ENCODE peak calls at places on chromosomes 13 and 19, in eight cellular contexts. One of them, this sample, is unnamed.

GRCh38 chr19:38843175-38843758 is 6.5 kb downstream of the HNRNPL start:
- DNase-seq in choroid plexus epithelial cell: no peak
- DNase-seq in RWPE2: no peak
- DNase-seq in heart right ventricle: no peak
- DNase-seq in IMR-90: no peak
- DNase-seq in GM12865: no peak
- DNase-seq in AG10803: no peak
- DNase-seq in WTC11: no peak
- DNase-seq in this sample: no peak

GRCh38 chr19:17762505-17763229 is 11.4 kb downstream of the FCHO1 start:
- DNase-seq in choroid plexus epithelial cell: peak; percentile 91
- DNase-seq in RWPE2: no peak
- DNase-seq in heart right ventricle: no peak
- DNase-seq in IMR-90: peak; percentile 62
- DNase-seq in GM12865: peak; percentile 64
- DNase-seq in AG10803: peak; percentile 35
- DNase-seq in WTC11: peak; percentile 91
- DNase-seq in this sample: no peak

GRCh38 chr13:113297370-113297871 is 382 bp downstream of the LAMP1 start:
- DNase-seq in choroid plexus epithelial cell: peak; percentile 37
- DNase-seq in RWPE2: no peak
- DNase-seq in heart right ventricle: no peak
- DNase-seq in IMR-90: no peak
- DNase-seq in GM12865: peak; percentile 79
- DNase-seq in AG10803: peak; percentile 14
- DNase-seq in WTC11: no peak
- DNase-seq in this sample: no peak

GRCh38 chr13:84651288-84651687 is 769.0 kb upstream of the SLITRK1 start:
- DNase-seq in choroid plexus epithelial cell: peak; percentile 95
- DNase-seq in RWPE2: peak; percentile 38
- DNase-seq in heart right ventricle: no peak
- DNase-seq in IMR-90: peak; percentile 85
- DNase-seq in GM12865: no peak
- DNase-seq in AG10803: peak; percentile 47
- DNase-seq in WTC11: no peak
- DNase-seq in this sample: peak; percentile 63

GRCh38 chr19:56671613-56671994 is at the start of gene ZNF835:
- DNase-seq in choroid plexus epithelial cell: peak; percentile 38
- DNase-seq in RWPE2: no peak
- DNase-seq in heart right ventricle: peak; percentile 99
- DNase-seq in IMR-90: no peak
- DNase-seq in GM12865: peak; percentile 59
- DNase-seq in AG10803: no peak
- DNase-seq in WTC11: no peak
- DNase-seq in this sample: no peak

GRCh38 chr19:46032597-46033025 is 8.2 kb downstream of the IGFL4 start:
- DNase-seq in choroid plexus epithelial cell: no peak
- DNase-seq in RWPE2: no peak
- DNase-seq in heart right ventricle: no peak
- DNase-seq in IMR-90: no peak
- DNase-seq in GM12865: no peak
- DNase-seq in AG10803: no peak
- DNase-seq in WTC11: no peak
- DNase-seq in this sample: no peak

GRCh38 chr13:101144808-101145419 is 271.4 kb downstream of the NALCN start:
- DNase-seq in choroid plexus epithelial cell: peak; percentile 78
- DNase-seq in RWPE2: no peak
- DNase-seq in heart right ventricle: no peak
- DNase-seq in IMR-90: peak; percentile 71
- DNase-seq in GM12865: peak; percentile 67
- DNase-seq in AG10803: peak; percentile 62
- DNase-seq in WTC11: no peak
- DNase-seq in this sample: no peak

GRCh38 chr13:111216166-111216960 is 101.3 kb downstream of the ARHGEF7 start:
- DNase-seq in choroid plexus epithelial cell: peak; percentile 47
- DNase-seq in RWPE2: no peak
- DNase-seq in heart right ventricle: no peak
- DNase-seq in IMR-90: peak; percentile 27
- DNase-seq in GM12865: peak; percentile 44
- DNase-seq in AG10803: no peak
- DNase-seq in WTC11: peak; percentile 65
- DNase-seq in this sample: no peak

GRCh38 chr13:46202188-46202795 is 9.4 kb upstream of the LRRC63 start:
- DNase-seq in choroid plexus epithelial cell: no peak
- DNase-seq in RWPE2: no peak
- DNase-seq in heart right ventricle: no peak
- DNase-seq in IMR-90: no peak
- DNase-seq in GM12865: peak; percentile 22
- DNase-seq in AG10803: no peak
- DNase-seq in WTC11: no peak
- DNase-seq in this sample: no peak

GRCh38 chr19:47225746-47226425 is 5.1 kb downstream of the BBC3 start:
- DNase-seq in choroid plexus epithelial cell: peak; percentile 90
- DNase-seq in RWPE2: no peak
- DNase-seq in heart right ventricle: peak; percentile 91
- DNase-seq in IMR-90: peak; percentile 84
- DNase-seq in GM12865: peak; percentile 94
- DNase-seq in AG10803: peak; percentile 87
- DNase-seq in WTC11: peak; percentile 84
- DNase-seq in this sample: no peak

GRCh38 chr19:46416077-46416709 is 2.8 kb upstream of the CCDC8 start:
- DNase-seq in choroid plexus epithelial cell: peak; percentile 93
- DNase-seq in RWPE2: peak; percentile 80
- DNase-seq in heart right ventricle: peak; percentile 91
- DNase-seq in IMR-90: peak; percentile 75
- DNase-seq in GM12865: no peak
- DNase-seq in AG10803: peak; percentile 76
- DNase-seq in WTC11: peak; percentile 97
- DNase-seq in this sample: peak; percentile 59

GRCh38 chr19:54257116-54257480 is at the start of gene LILRB5:
- DNase-seq in choroid plexus epithelial cell: no peak
- DNase-seq in RWPE2: no peak
- DNase-seq in heart right ventricle: no peak
- DNase-seq in IMR-90: no peak
- DNase-seq in GM12865: no peak
- DNase-seq in AG10803: no peak
- DNase-seq in WTC11: no peak
- DNase-seq in this sample: no peak

GRCh38 chr13:110497003-110497402 is 64.5 kb downstream of the RAB20 start:
- DNase-seq in choroid plexus epithelial cell: no peak
- DNase-seq in RWPE2: no peak
- DNase-seq in heart right ventricle: no peak
- DNase-seq in IMR-90: no peak
- DNase-seq in GM12865: no peak
- DNase-seq in AG10803: no peak
- DNase-seq in WTC11: no peak
- DNase-seq in this sample: no peak

GRCh38 chr19:955803-956746 is 28.1 kb upstream of the WDR18 start:
- DNase-seq in choroid plexus epithelial cell: no peak
- DNase-seq in RWPE2: peak; percentile 53
- DNase-seq in heart right ventricle: no peak
- DNase-seq in IMR-90: no peak
- DNase-seq in GM12865: no peak
- DNase-seq in AG10803: no peak
- DNase-seq in WTC11: peak; percentile 25
- DNase-seq in this sample: no peak

GRCh38 chr13:51105046-51105445 is 6.0 kb downstream of the C13orf42 start:
- DNase-seq in choroid plexus epithelial cell: no peak
- DNase-seq in RWPE2: no peak
- DNase-seq in heart right ventricle: no peak
- DNase-seq in IMR-90: no peak
- DNase-seq in GM12865: no peak
- DNase-seq in AG10803: no peak
- DNase-seq in WTC11: no peak
- DNase-seq in this sample: no peak

GRCh38 chr13:18949489-18949761 is 232.2 kb downstream of the TUBA3C start:
- DNase-seq in choroid plexus epithelial cell: no peak
- DNase-seq in RWPE2: no peak
- DNase-seq in heart right ventricle: no peak
- DNase-seq in IMR-90: no peak
- DNase-seq in GM12865: no peak
- DNase-seq in AG10803: no peak
- DNase-seq in WTC11: no peak
- DNase-seq in this sample: no peak

GRCh38 chr13:100958859-100959258 is 284.3 kb upstream of the TMTC4 start:
- DNase-seq in choroid plexus epithelial cell: no peak
- DNase-seq in RWPE2: no peak
- DNase-seq in heart right ventricle: no peak
- DNase-seq in IMR-90: no peak
- DNase-seq in GM12865: no peak
- DNase-seq in AG10803: no peak
- DNase-seq in WTC11: no peak
- DNase-seq in this sample: no peak

GRCh38 chr19:5028229-5028886 is 59.4 kb downstream of the KDM4B start:
- DNase-seq in choroid plexus epithelial cell: no peak
- DNase-seq in RWPE2: no peak
- DNase-seq in heart right ventricle: no peak
- DNase-seq in IMR-90: no peak
- DNase-seq in GM12865: no peak
- DNase-seq in AG10803: no peak
- DNase-seq in WTC11: no peak
- DNase-seq in this sample: no peak

GRCh38 chr19:29873024-29873800 is 61.4 kb downstream of the CCNE1 start:
- DNase-seq in choroid plexus epithelial cell: peak; percentile 26
- DNase-seq in RWPE2: no peak
- DNase-seq in heart right ventricle: peak; percentile 60
- DNase-seq in IMR-90: no peak
- DNase-seq in GM12865: peak; percentile 68
- DNase-seq in AG10803: peak; percentile 20
- DNase-seq in WTC11: peak; percentile 85
- DNase-seq in this sample: no peak

GRCh38 chr19:50664204-50664603 is 15.0 kb downstream of the C19orf81 start:
- DNase-seq in choroid plexus epithelial cell: no peak
- DNase-seq in RWPE2: no peak
- DNase-seq in heart right ventricle: no peak
- DNase-seq in IMR-90: no peak
- DNase-seq in GM12865: no peak
- DNase-seq in AG10803: no peak
- DNase-seq in WTC11: no peak
- DNase-seq in this sample: no peak

GRCh38 chr19:50662442-50663279 is 13.4 kb downstream of the C19orf81 start:
- DNase-seq in choroid plexus epithelial cell: no peak
- DNase-seq in RWPE2: no peak
- DNase-seq in heart right ventricle: no peak
- DNase-seq in IMR-90: no peak
- DNase-seq in GM12865: no peak
- DNase-seq in AG10803: no peak
- DNase-seq in WTC11: no peak
- DNase-seq in this sample: no peak

GRCh38 chr19:50661087-50661486 is 11.8 kb downstream of the C19orf81 start:
- DNase-seq in choroid plexus epithelial cell: no peak
- DNase-seq in RWPE2: no peak
- DNase-seq in heart right ventricle: no peak
- DNase-seq in IMR-90: no peak
- DNase-seq in GM12865: no peak
- DNase-seq in AG10803: no peak
- DNase-seq in WTC11: no peak
- DNase-seq in this sample: no peak

GRCh38 chr19:50661675-50662441 is 12.6 kb downstream of the C19orf81 start:
- DNase-seq in choroid plexus epithelial cell: no peak
- DNase-seq in RWPE2: no peak
- DNase-seq in heart right ventricle: no peak
- DNase-seq in IMR-90: no peak
- DNase-seq in GM12865: no peak
- DNase-seq in AG10803: no peak
- DNase-seq in WTC11: no peak
- DNase-seq in this sample: no peak

DNA sequence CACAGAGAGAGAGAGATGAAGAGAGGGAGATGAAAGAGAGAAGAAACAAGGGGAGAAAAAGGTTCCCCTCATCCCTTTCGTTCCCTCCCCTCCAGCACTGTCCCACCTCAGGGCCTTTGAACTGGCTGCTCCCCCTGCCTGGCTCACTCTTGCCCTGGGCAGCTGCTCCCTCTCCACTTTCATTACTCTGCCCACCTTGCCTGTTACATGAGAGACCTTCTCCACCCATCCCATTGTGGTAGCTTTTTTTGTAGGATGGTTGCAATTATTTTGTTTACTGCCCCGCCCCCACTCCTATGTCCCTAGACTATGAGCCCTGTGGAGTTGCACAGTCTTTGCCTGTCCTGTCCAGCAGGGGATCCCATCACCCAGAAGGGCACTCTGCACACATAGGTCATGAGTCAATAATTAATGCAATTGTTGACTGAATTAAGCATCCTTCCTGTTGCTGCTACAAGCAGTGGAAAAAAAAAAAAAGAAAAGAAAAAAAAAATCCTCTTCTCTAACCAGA is 14.1 kb downstream of the C19orf81 start:
- DNase-seq in choroid plexus epithelial cell: no peak
- DNase-seq in RWPE2: no peak
- DNase-seq in heart right ventricle: no peak
- DNase-seq in IMR-90: no peak
- DNase-seq in GM12865: no peak
- DNase-seq in AG10803: no peak
- DNase-seq in WTC11: no peak
- DNase-seq in this sample: no peak
- TF ChIP-seq CTCF in choroid plexus epithelial cell: no peak
- TF ChIP-seq CTCF in RWPE2: no peak
- TF ChIP-seq CTCF in heart right ventricle: no peak
- TF ChIP-seq CTCF in IMR-90: peak; percentile 17
- TF ChIP-seq CTCF in GM12865: no peak
- TF ChIP-seq CTCF in AG10803: peak; percentile 24
- TF ChIP-seq CTCF in WTC11: no peak
- TF ChIP-seq CTCF in this sample: peak; percentile 19

GRCh38 chr13:31236211-31236786 is 36.5 kb downstream of the B3GLCT start:
- DNase-seq in choroid plexus epithelial cell: peak; percentile 78
- DNase-seq in RWPE2: no peak
- DNase-seq in heart right ventricle: no peak
- DNase-seq in IMR-90: peak; percentile 54
- DNase-seq in GM12865: peak; percentile 35
- DNase-seq in AG10803: peak; percentile 69
- DNase-seq in WTC11: no peak
- DNase-seq in this sample: no peak

GRCh38 chr13:31234729-31235128 is 35.0 kb downstream of the B3GLCT start:
- DNase-seq in choroid plexus epithelial cell: peak; percentile 41
- DNase-seq in RWPE2: no peak
- DNase-seq in heart right ventricle: no peak
- DNase-seq in IMR-90: no peak
- DNase-seq in GM12865: peak; percentile 41
- DNase-seq in AG10803: no peak
- DNase-seq in WTC11: no peak
- DNase-seq in this sample: no peak
- TF ChIP-seq CTCF in choroid plexus epithelial cell: peak; percentile 62
- TF ChIP-seq CTCF in RWPE2: no peak
- TF ChIP-seq CTCF in heart right ventricle: no peak
- TF ChIP-seq CTCF in IMR-90: peak; percentile 29
- TF ChIP-seq CTCF in GM12865: peak; percentile 34
- TF ChIP-seq CTCF in AG10803: peak; percentile 44
- TF ChIP-seq CTCF in WTC11: no peak
- TF ChIP-seq CTCF in this sample: peak; percentile 43

GRCh38 chr13:71590654-71591148 is 276.3 kb downstream of the DACH1 start:
- DNase-seq in choroid plexus epithelial cell: no peak
- DNase-seq in RWPE2: no peak
- DNase-seq in heart right ventricle: no peak
- DNase-seq in IMR-90: no peak
- DNase-seq in GM12865: no peak
- DNase-seq in AG10803: no peak
- DNase-seq in WTC11: peak; percentile 31
- DNase-seq in this sample: no peak
- TF ChIP-seq CTCF in choroid plexus epithelial cell: no peak
- TF ChIP-seq CTCF in RWPE2: no peak
- TF ChIP-seq CTCF in heart right ventricle: no peak
- TF ChIP-seq CTCF in IMR-90: no peak
- TF ChIP-seq CTCF in GM12865: no peak
- TF ChIP-seq CTCF in AG10803: no peak
- TF ChIP-seq CTCF in WTC11: no peak
- TF ChIP-seq CTCF in this sample: no peak

GRCh38 chr13:47594833-47595232 is 406.2 kb downstream of the SUCLA2 start:
- DNase-seq in choroid plexus epithelial cell: peak; percentile 35
- DNase-seq in RWPE2: no peak
- DNase-seq in heart right ventricle: no peak
- DNase-seq in IMR-90: peak; percentile 1
- DNase-seq in GM12865: peak; percentile 18
- DNase-seq in AG10803: no peak
- DNase-seq in WTC11: no peak
- DNase-seq in this sample: no peak
- TF ChIP-seq CTCF in choroid plexus epithelial cell: peak; percentile 43
- TF ChIP-seq CTCF in RWPE2: no peak
- TF ChIP-seq CTCF in heart right ventricle: no peak
- TF ChIP-seq CTCF in IMR-90: no peak
- TF ChIP-seq CTCF in GM12865: no peak
- TF ChIP-seq CTCF in AG10803: no peak
- TF ChIP-seq CTCF in WTC11: no peak
- TF ChIP-seq CTCF in this sample: peak; percentile 19

This sample was measured in retinal pigment epithelial cell.